ENCODE peak calls at places on chromosomes 16 and 17, in six cellular contexts. M is AG04450; X is GM19239; L is NCI-H1092; P is sigmoid colon; Z is stimulated activated CD4-positive, alpha-beta T cell treated with anti-CD3 and anti-CD28 coated beads, Interleukin-2, amount 100 ng/mL, for 24 hours. N is an unnamed sample.

GRCh38 chr16:330746-331145 is 21.8 kb downstream of the AXIN1 start:
- DNase-seq in M (no peak), X (no peak), L (no peak), P (no peak), Z (no peak), N (no peak)

GRCh38 chr16:67185003-67185865 is 1.5 kb upstream of the MATCAP1 start:
- DNase-seq in M (peak; percentile 79), X (no peak), L (peak; percentile 67), P (peak; percentile 96), Z (peak; percentile 90), N (peak; percentile 57)

GRCh38 chr17:10745231-10745630 is 15.4 kb upstream of the TMEM220 start:
- DNase-seq in M (no peak), X (no peak), L (no peak), P (peak; percentile 61), Z (no peak), N (no peak)

GRCh38 chr17:3469529-3469928 is 2.1 kb downstream of the SPATA22 start:
- DNase-seq in M (no peak), X (no peak), L (no peak), P (no peak), Z (no peak), N (no peak)

GRCh38 chr17:66326476-66327047 is 24.1 kb downstream of the PRKCA start:
- DNase-seq in M (no peak), X (no peak), L (no peak), P (no peak), Z (no peak), N (no peak)

GRCh38 chr17:79975498-79976134 is 60.1 kb downstream of the TBC1D16 start:
- DNase-seq in M (no peak), X (no peak), L (no peak), P (peak; percentile 46), Z (no peak), N (no peak)

GRCh38 chr16:79901522-79901921 is 301.0 kb upstream of the MAF start:
- DNase-seq in M (no peak), X (no peak), L (no peak), P (no peak), Z (no peak), N (no peak)

GRCh38 chr17:35087731-35088646 is 24.5 kb upstream of the RFFL start:
- DNase-seq in M (no peak), X (no peak), L (no peak), P (peak; percentile 82), Z (peak; percentile 25), N (no peak)

GRCh38 chr17:72502940-72503341 is 382.1 kb downstream of the SOX9 start:
- DNase-seq in M (no peak), X (no peak), L (no peak), P (no peak), Z (no peak), N (no peak)

GRCh38 chr17:37518816-37519215 is 29.1 kb downstream of the DUSP14 start:
- DNase-seq in M (no peak), X (no peak), L (no peak), P (no peak), Z (no peak), N (no peak)

GRCh38 chr17:6523330-6523729 is 33.0 kb downstream of the PITPNM3 start:
- DNase-seq in M (no peak), X (no peak), L (no peak), P (peak; percentile 49), Z (no peak), N (no peak)

GRCh38 chr16:9286930-9287329 is 195.5 kb downstream of the HAPSTR1 start:
- DNase-seq in M (no peak), X (no peak), L (no peak), P (no peak), Z (no peak), N (no peak)

GRCh38 chr16:87344931-87345631 is 27.9 kb upstream of the C16orf95 start:
- DNase-seq in M (no peak), X (no peak), L (no peak), P (no peak), Z (peak; percentile 44), N (no peak)

GRCh38 chr17:32463304-32463703 is 19.0 kb downstream of the PSMD11 start:
- DNase-seq in M (no peak), X (no peak), L (no peak), P (no peak), Z (no peak), N (no peak)

GRCh38 chr17:39618252-39618913 is 8.4 kb upstream of the PPP1R1B start:
- DNase-seq in M (no peak), X (no peak), L (no peak), P (no peak), Z (no peak), N (no peak)

GRCh38 chr17:81576621-81577277 is 24.6 kb upstream of the FAAP100 start:
- DNase-seq in M (no peak), X (no peak), L (no peak), P (no peak), Z (no peak), N (no peak)

GRCh38 chr17:20988001-20988641 is 54.7 kb downstream of the USP22 start:
- DNase-seq in M (no peak), X (no peak), L (no peak), P (no peak), Z (no peak), N (no peak)

GRCh38 chr17:18184143-18185007 is 747 bp downstream of the ALKBH5 start:
- DNase-seq in M (no peak), X (no peak), L (no peak), P (peak; percentile 88), Z (peak; percentile 76), N (no peak)

GRCh38 chr17:68711858-68712257 is 110.7 kb upstream of the FAM20A start:
- DNase-seq in M (no peak), X (no peak), L (no peak), P (no peak), Z (no peak), N (no peak)

GRCh38 chr16:77683845-77684526 is 38.3 kb upstream of the NUDT7 start:
- DNase-seq in M (no peak), X (no peak), L (no peak), P (no peak), Z (no peak), N (no peak)